ENCODE peak calls at places on chromosomes 1 and 21, in six cellular contexts. Z is H1, F is GM12878, L is SK-N-SH, W is K562, P is HepG2. E is an unnamed sample.

GRCh38 chr21:43340491-43341348 is 86.2 kb downstream of the SIK1 start:
- DNase-seq in Z (no peak), P (no peak), F (no peak), L (no peak), W (no peak), E (peak)

GRCh38 chr1:204480515-204480914 is 14.1 kb downstream of the PIK3C2B start:
- DNase-seq in F (no peak), P (no peak), Z (no peak), L (no peak), W (no peak), E (no peak)

GRCh38 chr1:162570718-162571117 is 9.2 kb downstream of the UAP1 start:
- DNase-seq in W (no peak), P (no peak), Z (no peak), L (no peak), F (no peak), E (no peak)

GRCh38 chr1:117110774-117111173 is 10.8 kb downstream of the TRIM45 start:
- DNase-seq in W (no peak), L (no peak), Z (no peak), P (no peak), F (no peak), E (no peak)

GRCh38 chr1:162899422-162900168 is 38.6 kb upstream of the CCDC190 start:
- DNase-seq in P (no peak), W (no peak), L (no peak), Z (no peak), F (no peak), E (no peak)

GRCh38 chr1:178646821-178647220 is 78.2 kb upstream of the RALGPS2 start:
- DNase-seq in L (no peak), Z (no peak), W (no peak), F (no peak), P (no peak), E (no peak)

GRCh38 chr1:55378582-55378981 is 163.4 kb upstream of the USP24 start:
- DNase-seq in W (peak), P (peak), F (no peak), L (no peak), Z (peak), E (peak)

GRCh38 chr1:18639335-18640055 is 8.8 kb downstream of the PAX7 start:
- DNase-seq in W (no peak), P (no peak), Z (no peak), F (no peak), L (no peak), E (no peak)

GRCh38 chr1:181159451-181160151 is 71.1 kb downstream of the IER5 start:
- DNase-seq in P (no peak), F (no peak), L (no peak), Z (no peak), W (no peak), E (no peak)

GRCh38 chr1:208243851-208244583 is at the start of gene PLXNA2:
- DNase-seq in Z (no peak), P (peak), L (peak), F (no peak), W (peak), E (peak)

GRCh38 chr1:59577774-59578173 is 237.0 kb upstream of the HOOK1 start:
- DNase-seq in L (no peak), F (no peak), P (no peak), Z (no peak), W (no peak), E (no peak)

GRCh38 chr1:236018885-236019453 is 45.9 kb downstream of the NID1 start:
- DNase-seq in Z (no peak), L (no peak), P (no peak), F (no peak), W (no peak), E (no peak)

GRCh38 chr1:11579506-11579905 is 74.7 kb downstream of the FBXO2 start:
- DNase-seq in W (no peak), F (no peak), L (no peak), P (no peak), Z (no peak), E (no peak)

GRCh38 chr1:43932786-43933385 is 715 bp upstream of the ARTN start:
- DNase-seq in L (no peak), F (no peak), P (no peak), W (no peak), Z (no peak), E (no peak)

GRCh38 chr1:228336308-228337030 is 70.2 kb downstream of the TRIM11 start:
- DNase-seq in Z (no peak), W (no peak), P (no peak), F (no peak), L (no peak), E (no peak)

GRCh38 chr1:940121-941026 is 16.7 kb downstream of the SAMD11 start:
- DNase-seq in W (peak), L (peak), Z (no peak), P (peak), F (no peak), E (no peak)

DNA sequence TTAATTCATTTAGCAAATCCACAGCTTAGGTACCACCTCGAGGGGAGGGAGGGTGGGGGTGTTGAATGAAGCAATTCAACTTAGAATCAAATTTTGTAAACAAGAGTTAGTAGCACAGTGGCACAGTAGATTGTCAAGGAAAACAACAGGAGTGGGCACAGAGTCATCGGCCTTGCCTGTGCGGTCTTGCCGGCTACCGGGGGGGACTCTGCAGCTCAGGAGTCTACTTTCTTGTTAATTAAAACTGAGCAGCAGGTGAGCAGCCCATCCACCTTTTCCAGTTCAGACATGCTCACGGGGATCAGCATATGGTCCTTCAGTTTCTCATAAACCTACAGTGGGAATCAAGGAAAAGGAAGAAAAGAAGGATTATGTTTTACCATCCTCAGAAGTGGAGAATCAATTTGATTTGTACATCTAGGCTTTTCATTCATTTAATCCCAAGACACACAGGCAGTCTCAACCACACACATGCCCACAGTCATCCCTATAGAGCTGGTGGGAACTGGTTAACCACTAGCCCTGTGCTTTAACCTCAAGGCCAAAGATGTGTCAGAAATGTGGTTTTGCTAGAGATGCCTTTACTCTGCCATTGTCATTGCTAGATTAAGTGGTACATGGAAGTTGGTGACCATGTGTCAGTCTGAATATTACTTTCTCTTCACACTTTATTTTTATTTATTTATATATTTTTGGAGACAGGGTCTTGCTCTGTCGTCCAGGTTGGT is 45.0 kb upstream of the BCL10 start:
- DNase-seq in P (no peak), Z (no peak), L (no peak), F (no peak), W (no peak), E (no peak)
- H2AFZ ChIP-seq in P (no peak), Z (no peak), L (no peak), F (no peak), W (no peak), E (no peak)

GRCh38 chr21:17730782-17731181 is 88.4 kb downstream of the C21orf91 start:
- DNase-seq in Z (no peak), P (no peak), L (no peak), W (no peak), F (no peak), E (no peak)
- TF ChIP-seq SIN3A in Z (no peak), P (no peak), L (no peak), W (no peak), F (no peak), E (no peak)

DNA sequence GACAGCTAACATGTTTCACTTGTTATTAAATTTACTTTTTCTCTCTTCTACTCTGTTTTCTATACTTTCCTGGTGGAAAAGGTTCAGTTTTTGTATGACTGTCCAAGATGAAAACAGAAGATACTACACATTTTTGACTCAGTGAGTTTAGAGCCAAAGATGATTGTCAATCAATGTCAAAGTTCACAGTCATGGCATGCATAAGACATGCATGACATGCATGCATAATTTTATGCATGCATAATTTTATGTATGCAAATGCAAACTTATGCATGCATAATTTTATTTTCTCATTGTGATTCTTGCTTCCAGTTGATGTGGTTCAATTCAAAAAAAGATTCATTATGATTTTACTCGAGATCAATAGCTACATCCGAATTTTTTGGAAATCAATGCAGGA is 48.1 kb upstream of the TMPRSS15 start:
- DNase-seq in L (no peak), P (no peak), Z (no peak), F (no peak), W (no peak), E (no peak)
- H2AFZ ChIP-seq in L (no peak), P (no peak), Z (no peak), F (no peak), W (no peak), E (no peak)

GRCh38 chr1:172838681-172839313 is 179.9 kb downstream of the FASLG start:
- DNase-seq in Z (no peak), F (no peak), W (no peak), P (no peak), L (no peak), E (peak)
- TF ChIP-seq SIN3A in Z (no peak), F (no peak), W (no peak), P (no peak), L (no peak), E (peak)

DNA sequence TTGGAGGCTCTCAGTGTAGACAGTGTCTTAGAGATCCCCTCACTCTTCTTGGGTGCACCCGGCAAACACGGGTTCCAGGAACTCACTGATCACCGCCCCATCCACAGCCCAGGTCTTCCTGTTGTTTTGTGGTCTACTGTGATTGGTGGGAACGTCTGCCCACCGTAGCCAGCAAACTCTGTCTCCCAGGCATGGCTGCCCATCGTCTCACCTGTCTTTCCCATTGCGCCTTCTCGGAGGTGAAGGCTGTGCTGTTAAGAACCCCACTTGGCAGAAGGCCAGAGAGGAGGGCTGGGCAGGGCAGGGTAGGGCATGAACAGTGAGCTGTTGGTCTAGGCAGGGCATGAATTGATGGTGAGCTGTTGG is 14.1 kb upstream of the KCNA2 start:
- DNase-seq in W (no peak), Z (no peak), F (no peak), P (no peak), L (no peak), E (no peak)
- H2AFZ ChIP-seq in W (no peak), Z (peak), F (peak), P (no peak), L (no peak), E (peak)

GRCh38 chr1:156367386-156368156 is 1.4 kb upstream of the RHBG start:
- DNase-seq in F (no peak), Z (no peak), P (peak), L (peak), W (no peak), E (no peak)

GRCh38 chr1:156368157-156368658 is 803 bp upstream of the RHBG start:
- DNase-seq in L (peak), P (peak), F (no peak), W (no peak), Z (no peak), E (no peak)

GRCh38 chr1:156366832-156367231 is 2.2 kb upstream of the RHBG start:
- DNase-seq in W (no peak), L (no peak), P (no peak), F (no peak), Z (no peak), E (no peak)

GRCh38 chr1:156371553-156372264 is 2.7 kb downstream of the RHBG start:
- DNase-seq in P (peak), Z (no peak), F (no peak), W (no peak), L (no peak), E (no peak)

GRCh38 chr1:156368889-156369684 is at the start of gene RHBG:
- DNase-seq in Z (no peak), F (no peak), W (no peak), L (no peak), P (peak), E (no peak)
- TF ChIP-seq SIN3A in Z (no peak), F (no peak), W (no peak), L (no peak), P (peak), E (peak)

E was measured in HCT116.